ENCODE peak calls at places on chromosomes 13 and 19, in seven cellular contexts. E is IMR-90, L is fibroblast of the aortic adventitia, I is MCF 10A, Q is endothelial cell, U is uterus, O is fibroblast of mammary gland. R is an unnamed sample.

GRCh38 chr13:75908137-75908536 is 272.0 kb downstream of the LMO7 start:
- DNase-seq in L (peak), Q (no peak), I (peak), U (no peak), O (peak), E (no peak), R (no peak)

GRCh38 chr13:104920091-104920490 is 1615.4 kb downstream of the EFNB2 start:
- DNase-seq in E (no peak), U (no peak), I (peak), Q (no peak), O (no peak), L (no peak), R (no peak)

GRCh38 chr13:49388256-49388655 is 55.6 kb downstream of the CAB39L start:
- DNase-seq in I (no peak), O (no peak), E (peak), U (no peak), L (no peak), Q (no peak), R (no peak)

GRCh38 chr13:53159439-53159838 is 130.8 kb downstream of the OLFM4 start:
- DNase-seq in L (no peak), U (no peak), Q (no peak), E (no peak), I (no peak), O (no peak), R (no peak)

GRCh38 chr19:52600639-52601024 is 30.5 kb downstream of the ZNF701 start:
- DNase-seq in O (no peak), U (no peak), E (peak), Q (peak), L (no peak), I (no peak), R (no peak)

GRCh38 chr13:79382545-79383275 is 23.3 kb downstream of the RBM26 start:
- DNase-seq in Q (no peak), O (no peak), L (no peak), U (no peak), I (no peak), E (no peak), R (no peak)

GRCh38 chr13:77009011-77009410 is 17.1 kb downstream of the CLN5 start:
- DNase-seq in U (no peak), E (peak), O (no peak), I (no peak), Q (no peak), L (no peak), R (no peak)

GRCh38 chr13:47146136-47146535 is 249.3 kb upstream of the HTR2A start:
- DNase-seq in I (no peak), E (peak), L (peak), O (peak), U (no peak), Q (no peak), R (peak)

GRCh38 chr19:49469828-49470614 is 4.0 kb upstream of the FLT3LG start:
- DNase-seq in I (no peak), O (no peak), L (no peak), U (no peak), Q (no peak), E (peak), R (no peak)

GRCh38 chr13:101065314-101065713 is 351.0 kb downstream of the NALCN start:
- DNase-seq in O (peak), I (no peak), L (no peak), Q (no peak), U (no peak), E (no peak), R (peak)

GRCh38 chr19:39111593-39112199 is 13.9 kb upstream of the PAK4 start:
- DNase-seq in L (no peak), O (no peak), U (no peak), I (peak), Q (no peak), E (no peak), R (no peak)

GRCh38 chr19:1374250-1374577 is 9.5 kb upstream of the NDUFS7 start:
- DNase-seq in U (no peak), O (no peak), I (no peak), L (no peak), E (no peak), Q (no peak), R (no peak)

GRCh38 chr19:10238172-10238783 is 7.1 kb upstream of the S1PR2 start:
- DNase-seq in E (peak), L (peak), O (peak), I (no peak), Q (no peak), U (peak), R (peak)

GRCh38 chr13:52141299-52141698 is 12.4 kb upstream of the NEK5 start:
- DNase-seq in I (no peak), E (no peak), L (no peak), U (no peak), Q (no peak), O (no peak), R (peak)

GRCh38 chr13:65966991-65967451 is 1263.1 kb downstream of the PCDH9 start:
- DNase-seq in Q (no peak), E (peak), O (peak), U (no peak), L (peak), I (peak), R (peak)

GRCh38 chr13:84985860-84986259 is 813.4 kb downstream of the SLITRK6 start:
- DNase-seq in I (no peak), U (no peak), O (no peak), L (no peak), Q (no peak), E (no peak), R (no peak)

GRCh38 chr19:49574206-49574755 is 6.1 kb downstream of the NOSIP start:
- DNase-seq in L (no peak), I (no peak), Q (no peak), O (peak), U (no peak), E (no peak), R (no peak)

GRCh38 chr13:114142640-114143490 is 10.4 kb upstream of the RASA3 start:
- DNase-seq in E (peak), L (no peak), Q (no peak), U (no peak), O (no peak), I (no peak), R (no peak)

GRCh38 chr19:18741566-18742121 is 49.5 kb downstream of the COMP start:
- DNase-seq in L (no peak), I (peak), O (no peak), Q (no peak), U (peak), E (no peak), R (no peak)

GRCh38 chr13:108220042-108220441 is 1.9 kb downstream of the ABHD13 start:
- DNase-seq in I (peak), U (no peak), L (no peak), O (no peak), E (no peak), Q (no peak), R (no peak)

GRCh38 chr19:15177269-15178116 is 23.3 kb downstream of the NOTCH3 start:
- DNase-seq in L (peak), I (peak), E (peak), U (peak), Q (peak), O (peak), R (peak)

GRCh38 chr19:4970558-4971423 is 1.9 kb downstream of the KDM4B start:
- DNase-seq in O (peak), Q (no peak), I (peak), L (peak), E (no peak), U (no peak), R (peak)

GRCh38 chr19:29775575-29775900 is 36.3 kb upstream of the CCNE1 start:
- DNase-seq in L (no peak), O (no peak), E (no peak), I (no peak), Q (no peak), U (no peak), R (no peak)

GRCh38 chr13:20465218-20465879 is 60.3 kb downstream of the CRYL1 start:
- DNase-seq in I (peak), O (no peak), L (peak), U (peak), E (peak), Q (no peak), R (peak)

GRCh38 chr13:38763446-38764381 is 76.8 kb downstream of the FREM2 start:
- DNase-seq in I (peak), Q (peak), L (peak), U (no peak), E (peak), O (peak), R (peak)

GRCh38 chr19:32817252-32817912 is 52.2 kb downstream of the SLC7A9 start:
- DNase-seq in U (no peak), E (no peak), L (no peak), Q (no peak), I (no peak), O (no peak), R (no peak)

DNA sequence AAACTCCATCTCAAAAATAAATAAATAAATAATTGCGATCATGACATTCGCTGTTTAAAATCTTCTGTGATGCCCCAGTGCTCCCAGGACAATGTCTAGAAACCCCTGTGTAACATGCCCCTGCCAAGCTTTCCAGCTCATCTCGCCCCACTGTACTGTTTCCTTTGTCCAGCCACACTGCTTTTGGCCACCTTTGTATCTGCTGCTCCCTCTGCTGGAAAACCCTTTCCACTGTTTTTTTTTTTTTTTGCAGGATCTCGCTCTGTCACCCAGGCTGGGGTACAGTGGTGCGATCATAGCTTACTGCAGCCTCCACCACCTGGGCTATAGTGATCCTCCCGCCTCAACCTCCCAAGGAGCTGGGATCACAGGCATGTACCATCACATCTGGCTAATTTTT is 7.5 kb downstream of the PLAUR start:
- DNase-seq in L (no peak), E (no peak), U (no peak), Q (no peak), I (peak), O (peak), R (peak)
- TF ChIP-seq CTCF in L (peak), E (peak), U (no peak), Q (peak), I (peak), O (peak), R (peak)

GRCh38 chr13:43786472-43786765 is 353 bp downstream of the ENOX1 start:
- DNase-seq in Q (no peak), E (no peak), I (no peak), O (no peak), U (no peak), L (no peak), R (no peak)

GRCh38 chr13:43787518-43787891 is 733 bp upstream of the ENOX1 start:
- DNase-seq in E (no peak), Q (no peak), L (no peak), U (no peak), O (no peak), I (no peak), R (no peak)

GRCh38 chr13:43787998-43788397 is 1.2 kb upstream of the ENOX1 start:
- DNase-seq in E (peak), U (peak), I (peak), O (peak), L (peak), Q (peak), R (peak)

GRCh38 chr13:43785681-43786471 is 896 bp downstream of the ENOX1 start:
- DNase-seq in O (peak), Q (peak), L (peak), E (peak), U (peak), I (peak), R (peak)

DNA sequence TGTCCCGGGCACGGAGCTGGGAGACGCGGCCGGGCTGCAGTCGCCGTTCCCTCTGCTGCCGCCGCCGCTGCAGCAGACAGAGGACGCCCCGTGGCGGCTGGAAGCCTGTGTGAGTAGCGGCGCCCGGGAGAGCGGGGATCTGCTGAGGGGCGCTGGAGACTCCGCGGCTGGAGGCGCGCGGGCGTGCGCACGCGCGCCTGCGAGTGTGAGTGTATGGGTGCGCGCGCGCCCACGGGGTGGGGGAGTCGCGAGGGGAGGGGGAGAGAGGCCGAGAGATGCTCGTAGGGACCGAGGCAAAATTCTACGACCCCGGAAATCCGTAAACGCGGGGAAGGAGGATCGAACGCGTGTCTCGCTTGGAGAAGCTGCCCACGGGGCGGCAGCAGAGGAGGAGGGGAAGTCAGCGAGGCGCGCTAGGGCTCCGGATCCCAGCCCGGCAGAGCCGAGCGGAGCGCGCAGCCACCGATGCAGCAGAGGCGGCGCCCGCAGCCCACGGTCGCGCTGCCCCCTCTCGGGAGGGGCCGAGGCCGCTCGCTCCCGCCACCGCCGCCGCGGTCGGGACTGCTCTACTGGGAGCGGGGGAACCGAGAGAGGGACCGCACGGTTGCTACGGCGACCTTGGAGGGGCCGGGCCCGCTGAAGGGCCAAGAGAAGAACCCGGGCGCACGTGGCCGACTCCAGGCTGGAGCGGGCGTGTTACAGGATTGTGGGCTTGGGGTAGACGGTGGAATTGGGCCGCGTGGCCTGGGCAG is at the start of gene ENOX1:
- DNase-seq in O (peak), Q (peak), U (peak), L (peak), I (peak), E (peak), R (peak)
- TF ChIP-seq CTCF in O (no peak), Q (peak), U (peak), L (peak), I (peak), E (peak), R (peak)

GRCh38 chr13:99932912-99933311 is 38.7 kb downstream of the ZIC5 start:
- DNase-seq in E (no peak), O (no peak), U (no peak), Q (no peak), L (no peak), I (no peak), R (no peak)

GRCh38 chr13:99941086-99941485 is 30.5 kb downstream of the ZIC5 start:
- DNase-seq in U (no peak), L (no peak), O (no peak), E (no peak), Q (no peak), I (no peak), R (no peak)

GRCh38 chr13:99930925-99931324 is 40.6 kb downstream of the ZIC5 start:
- DNase-seq in L (no peak), I (no peak), E (no peak), U (no peak), Q (no peak), O (no peak), R (no peak)

GRCh38 chr13:99931462-99931861 is 40.1 kb downstream of the ZIC5 start:
- DNase-seq in I (no peak), U (no peak), Q (no peak), E (no peak), O (no peak), L (no peak), R (no peak)

GRCh38 chr13:99935772-99936171 is 35.8 kb downstream of the ZIC5 start:
- DNase-seq in E (no peak), I (no peak), U (no peak), O (no peak), Q (no peak), L (no peak), R (no peak)
- TF ChIP-seq CTCF in E (no peak), I (no peak), U (no peak), O (no peak), Q (no peak), L (no peak), R (no peak)

DNA sequence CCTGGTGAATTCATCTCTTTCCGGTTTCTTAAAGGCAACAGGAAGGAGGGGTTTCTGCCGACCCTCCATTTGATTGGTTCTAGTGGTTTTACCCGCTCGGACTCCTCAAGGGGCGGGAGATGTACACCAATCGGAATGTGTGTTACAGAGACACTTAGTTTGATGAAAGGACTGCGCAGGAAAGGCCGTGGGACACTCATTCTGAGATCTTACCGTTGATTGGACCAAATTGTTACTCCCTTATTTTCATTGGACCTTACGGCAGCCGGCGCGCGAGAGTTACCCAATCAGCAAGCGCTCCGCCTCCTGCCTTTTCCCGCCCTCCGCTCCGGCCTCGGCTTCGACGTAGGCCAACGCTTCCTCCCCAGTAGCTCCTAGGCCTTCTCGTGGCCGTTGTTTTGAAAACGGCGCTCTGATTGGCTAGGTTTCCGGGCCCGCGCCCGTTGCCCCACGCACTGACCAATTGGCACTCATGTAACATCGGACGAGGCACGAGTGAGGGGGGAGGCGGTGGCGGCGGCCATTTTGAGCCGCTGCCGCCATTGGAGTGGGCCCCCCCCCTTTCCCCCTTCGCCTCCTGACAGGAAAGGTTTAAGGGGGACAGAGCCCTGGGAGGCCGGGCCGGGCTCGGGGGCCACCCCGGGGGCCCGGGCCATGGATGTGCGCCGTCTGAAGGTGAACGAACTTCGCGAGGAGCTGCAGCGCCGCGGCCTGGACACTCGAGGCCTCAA is at the start of gene HNRNPUL1:
- DNase-seq in I (peak), E (peak), O (peak), L (peak), U (peak), Q (peak), R (peak)
- TF ChIP-seq CTCF in I (peak), E (peak), O (no peak), L (peak), U (no peak), Q (no peak), R (no peak)

GRCh38 chr19:12784394-12784870 is 6.9 kb upstream of the JUNB start:
- DNase-seq in U (no peak), E (peak), O (no peak), L (no peak), Q (no peak), I (no peak), R (no peak)

GRCh38 chr19:12783226-12783848 is 7.9 kb upstream of the JUNB start:
- DNase-seq in E (no peak), Q (no peak), I (no peak), L (no peak), U (peak), O (no peak), R (no peak)

GRCh38 chr19:12782424-12783225 is 7.3 kb upstream of the HOOK2 start:
- DNase-seq in Q (peak), I (peak), O (peak), L (peak), U (peak), E (peak), R (peak)

GRCh38 chr19:12783849-12784393 is 7.4 kb upstream of the JUNB start:
- DNase-seq in U (peak), O (no peak), E (no peak), L (no peak), Q (no peak), I (peak), R (peak)

GRCh38 chr19:12782174-12782423 is 6.7 kb upstream of the HOOK2 start:
- DNase-seq in I (no peak), Q (no peak), E (no peak), O (no peak), U (no peak), L (no peak), R (no peak)
- TF ChIP-seq CTCF in I (no peak), Q (no peak), E (no peak), O (no peak), U (no peak), L (no peak), R (no peak)

DNA sequence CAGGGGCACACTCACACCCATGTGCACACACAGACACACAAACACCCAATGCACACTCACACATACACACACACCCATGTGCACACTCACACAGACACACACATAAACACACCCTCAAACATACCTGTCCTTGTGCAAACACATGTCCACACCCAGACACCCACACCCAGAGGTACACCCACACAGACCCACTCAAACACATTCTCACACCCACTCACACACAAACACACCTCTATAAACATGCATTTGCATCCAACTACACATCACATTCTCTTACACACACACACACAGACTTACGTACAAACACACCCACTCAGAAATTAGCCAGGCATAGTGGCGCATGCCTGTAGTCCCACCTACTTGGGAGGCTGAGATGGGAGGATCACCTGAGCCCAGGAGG is 31.4 kb downstream of the FBN3 start:
- DNase-seq in I (no peak), U (no peak), L (no peak), O (no peak), Q (no peak), E (no peak), R (no peak)
- TF ChIP-seq CTCF in I (no peak), U (no peak), L (no peak), O (no peak), Q (no peak), E (no peak), R (no peak)

GRCh38 chr19:45569619-45570421 is 14.8 kb downstream of the OPA3 start:
- DNase-seq in Q (peak), O (peak), E (no peak), L (peak), I (peak), U (no peak), R (peak)
- TF ChIP-seq CTCF in Q (peak), O (peak), E (peak), L (peak), I (peak), U (peak), R (peak)

DNA sequence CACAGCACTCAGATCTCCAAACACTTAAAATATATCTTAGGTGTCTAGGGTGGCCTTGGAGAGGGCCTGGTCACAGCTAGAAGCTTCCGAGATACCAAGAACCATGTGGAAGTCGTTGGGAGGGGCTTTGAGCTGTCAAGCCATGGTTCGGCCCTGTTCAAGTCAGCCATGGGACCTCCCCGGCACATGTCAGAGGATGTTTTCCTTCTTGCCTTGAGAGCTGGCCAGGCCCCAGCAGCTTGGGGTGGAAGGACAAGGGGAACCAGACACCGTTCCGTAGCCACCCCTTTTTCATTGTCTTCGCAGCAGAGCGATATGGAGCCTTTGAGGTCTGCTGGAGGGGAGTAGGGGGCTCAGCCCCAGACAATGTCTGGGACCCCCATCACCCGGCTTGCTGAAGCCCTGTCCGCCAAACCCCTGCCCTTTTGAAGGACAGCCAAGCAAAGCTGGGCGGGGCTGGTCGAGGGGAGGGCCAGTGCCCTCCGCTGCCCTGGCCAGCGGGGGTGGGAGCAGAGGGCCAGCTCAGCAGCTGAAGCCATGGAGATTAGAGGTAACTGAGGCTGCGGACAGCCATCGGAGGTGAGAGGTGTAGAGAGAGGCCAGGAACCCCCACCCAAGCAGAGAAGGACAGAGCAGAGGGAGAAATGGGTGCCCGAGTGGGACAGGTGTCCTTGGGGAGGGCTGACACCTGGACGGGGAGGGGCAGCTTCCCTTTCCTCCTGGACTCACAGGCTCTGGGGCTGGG is 435 bp downstream of the KLK11 start:
- DNase-seq in Q (no peak), L (no peak), E (no peak), U (no peak), I (no peak), O (no peak), R (no peak)
- TF ChIP-seq CTCF in Q (no peak), L (no peak), E (no peak), U (no peak), I (no peak), O (no peak), R (no peak)